ENCODE peak calls at places on chromosomes 5 and 9, in nine cellular contexts. Z is lower lobe of right lung; T is activated T-helper 1 cell treated with anti-CD3 and anti-CD28 coated beads, Interleukin-2, amount 50 U/mL, for 16 hours; J is fibroblast of pulmonary artery; P is chondrocyte; X is H9; V is hypothalamus; Q is stimulated activated CD4-positive, alpha-beta T cell treated with anti-CD3 and anti-CD28 coated beads, Interleukin-15, amount 100 ng/mL, for 1 hour; H is COLO829. U is an unnamed sample.

GRCh38 chr9:18606831-18607230 is 132.9 kb downstream of the ADAMTSL1 start:
- DNase-seq in Z (no peak), T (no peak), J (peak), P (no peak), X (peak), V (no peak), Q (no peak), H (no peak), U (no peak)

GRCh38 chr5:124337996-124338395 is 408.4 kb downstream of the ZNF608 start:
- DNase-seq in Z (no peak), T (no peak), J (no peak), P (no peak), X (no peak), V (no peak), Q (no peak), H (no peak), U (no peak)

GRCh38 chr9:127741831-127742434 is 6.8 kb upstream of the TOR2A start:
- DNase-seq in Z (peak), T (no peak), J (no peak), P (no peak), X (peak), V (no peak), Q (no peak), H (peak), U (no peak)

GRCh38 chr5:87004101-87004500 is 263.6 kb upstream of the RASA1 start:
- DNase-seq in Z (no peak), T (no peak), J (peak), P (no peak), X (no peak), V (no peak), Q (no peak), H (no peak), U (no peak)

GRCh38 chr9:38619556-38620447 is 594 bp downstream of the ANKRD18A start:
- DNase-seq in Z (peak), T (peak), J (no peak), P (no peak), X (peak), V (no peak), Q (peak), H (no peak), U (no peak)

GRCh38 chr9:111438576-111439235 is 45.5 kb downstream of the ECPAS start:
- DNase-seq in Z (no peak), T (no peak), J (peak), P (no peak), X (no peak), V (no peak), Q (no peak), H (no peak), U (no peak)

GRCh38 chr9:2620876-2621677 is 510 bp upstream of the VLDLR start:
- DNase-seq in Z (peak), T (peak), J (peak), P (peak), X (peak), V (peak), Q (peak), H (no peak), U (peak)

GRCh38 chr9:71295928-71296327 is 174.5 kb upstream of the TRPM3 start:
- DNase-seq in Z (no peak), T (no peak), J (no peak), P (no peak), X (no peak), V (no peak), Q (no peak), H (no peak), U (no peak)

GRCh38 chr5:118533166-118533565 is 455.2 kb downstream of the DTWD2 start:
- DNase-seq in Z (no peak), T (no peak), J (no peak), P (no peak), X (no peak), V (no peak), Q (no peak), H (no peak), U (no peak)

GRCh38 chr5:61357745-61358144 is 25.7 kb downstream of the ZSWIM6 start:
- DNase-seq in Z (no peak), T (no peak), J (no peak), P (no peak), X (peak), V (no peak), Q (no peak), H (no peak), U (no peak)

GRCh38 chr5:178186417-178186816 is 754 bp downstream of the GMCL2 start:
- DNase-seq in Z (no peak), T (no peak), J (no peak), P (no peak), X (no peak), V (no peak), Q (no peak), H (no peak), U (no peak)

GRCh38 chr5:132065351-132065937 is 5.0 kb downstream of the IL3 start:
- DNase-seq in Z (peak), T (no peak), J (peak), P (no peak), X (peak), V (no peak), Q (peak), H (peak), U (peak)

GRCh38 chr9:4849364-4849763 is 56.6 kb downstream of the RCL1 start:
- DNase-seq in Z (no peak), T (no peak), J (no peak), P (no peak), X (no peak), V (no peak), Q (no peak), H (no peak), U (no peak)

GRCh38 chr9:24218656-24219055 is 327.0 kb downstream of the IZUMO3 start:
- DNase-seq in Z (no peak), T (no peak), J (no peak), P (no peak), X (no peak), V (no peak), Q (no peak), H (peak), U (no peak)

GRCh38 chr9:74838351-74838750 is 49.4 kb downstream of the TRPM6 start:
- DNase-seq in Z (no peak), T (no peak), J (no peak), P (no peak), X (no peak), V (no peak), Q (no peak), H (no peak), U (no peak)

GRCh38 chr5:176844706-176845391 is 34.5 kb downstream of the UNC5A start:
- DNase-seq in Z (no peak), T (no peak), J (peak), P (no peak), X (no peak), V (no peak), Q (no peak), H (no peak), U (no peak)

U was measured in mesothelial cell of epicardium.